ENCODE peak calls at places on chromosomes 3 and 15, in eight cellular contexts. Y is IMR-90, O is H1, U is kidney, L is endothelial cell of umbilical vein, C is fibroblast of lung, G is HepG2, R is K562. M is an unnamed sample.

GRCh38 chr3:66195347-66195783 is 25.4 kb upstream of the SLC25A26 start:
- DNase-seq in Y (peak; percentile 68), O (peak; percentile 73), U (peak; percentile 78), L (peak; percentile 59), C (peak; percentile 72), G (no peak), R (no peak), M (peak; percentile 36)

GRCh38 chr3:123576119-123576518 is 8.7 kb downstream of the HACD2 start:
- DNase-seq in Y (peak; percentile 38), O (no peak), U (no peak), L (peak; percentile 33), C (no peak), G (no peak), R (no peak), M (no peak)

GRCh38 chr3:69161587-69162196 is 39.3 kb upstream of the LMOD3 start:
- DNase-seq in Y (peak; percentile 53), O (no peak), U (no peak), L (peak; percentile 65), C (peak; percentile 71), G (peak; percentile 43), R (peak; percentile 50), M (peak; percentile 30)

GRCh38 chr3:179189764-179190163 is 41.6 kb downstream of the PIK3CA start:
- DNase-seq in Y (peak; percentile 84), O (no peak), U (no peak), L (peak; percentile 45), C (peak; percentile 90), G (no peak), R (no peak), M (no peak)

GRCh38 chr3:183490211-183490601 is 61.8 kb upstream of the MCF2L2 start:
- DNase-seq in Y (no peak), O (peak; percentile 44), U (no peak), L (no peak), C (no peak), G (no peak), R (no peak), M (no peak)

GRCh38 chr15:95032181-95032580 is 800.8 kb downstream of the MCTP2 start:
- DNase-seq in Y (peak; percentile 4), O (no peak), U (no peak), L (no peak), C (no peak), G (no peak), R (no peak), M (no peak)

GRCh38 chr3:190860531-190860930 is 2.0 kb downstream of the GMNC start:
- DNase-seq in Y (no peak), O (no peak), U (no peak), L (no peak), C (no peak), G (no peak), R (no peak), M (no peak)

GRCh38 chr3:196813903-196814302 is 53.8 kb upstream of the SENP5 start:
- DNase-seq in Y (peak; percentile 70), O (no peak), U (no peak), L (peak; percentile 56), C (peak; percentile 20), G (no peak), R (peak; percentile 20), M (no peak)

GRCh38 chr15:69089258-69089657 is 71.2 kb upstream of the GLCE start:
- DNase-seq in Y (no peak), O (no peak), U (no peak), L (no peak), C (no peak), G (no peak), R (no peak), M (no peak)

GRCh38 chr15:39298563-39298962 is 282.3 kb upstream of the THBS1 start:
- DNase-seq in Y (no peak), O (no peak), U (no peak), L (no peak), C (no peak), G (no peak), R (no peak), M (no peak)

GRCh38 chr3:43013743-43014155 is 34.6 kb downstream of the GASK1A start:
- DNase-seq in Y (no peak), O (no peak), U (no peak), L (no peak), C (no peak), G (no peak), R (no peak), M (no peak)

GRCh38 chr3:150407818-150408231 is 273 bp upstream of the TSC22D2 start:
- DNase-seq in Y (peak; percentile 74), O (no peak), U (no peak), L (no peak), C (peak; percentile 84), G (no peak), R (peak; percentile 91), M (peak; percentile 98)

DNA sequence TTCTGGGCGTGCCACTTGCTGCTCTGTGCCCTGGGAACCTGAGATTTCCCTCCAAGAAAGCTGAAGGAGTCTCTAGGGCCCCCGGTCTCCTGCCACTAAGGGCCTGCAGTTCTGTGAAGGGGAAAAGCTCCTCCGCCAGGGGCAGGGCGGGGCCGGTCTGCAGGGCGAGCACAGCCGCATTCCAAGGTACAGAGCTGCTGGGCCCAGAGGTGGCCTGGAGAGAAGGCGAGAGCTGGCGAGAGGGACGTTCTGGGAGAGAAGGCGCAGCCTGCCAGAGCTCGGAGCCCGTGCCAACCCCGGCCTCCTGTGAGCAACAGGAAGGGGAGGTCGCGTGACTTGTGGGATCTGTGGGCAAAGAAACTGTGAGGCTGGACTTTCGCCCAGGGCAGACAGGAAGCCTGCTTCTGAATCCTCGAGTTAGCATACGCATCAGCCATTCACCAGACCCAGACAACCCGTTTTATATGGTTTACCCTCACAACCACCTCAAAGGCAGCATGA is 500.4 kb downstream of the SHQ1 start:
- DNase-seq in Y (no peak), O (peak; percentile 78), U (peak; percentile 94), L (peak; percentile 92), C (peak; percentile 91), G (no peak), R (no peak), M (peak; percentile 54)
- TF ChIP-seq CTCF in Y (no peak), O (peak; percentile 28), U (no peak), L (no peak), C (no peak), G (no peak), R (no peak), M (no peak)

GRCh38 chr3:33664195-33664594 is 53.9 kb downstream of the CLASP2 start:
- DNase-seq in Y (peak; percentile 92), O (no peak), U (no peak), L (peak; percentile 72), C (peak; percentile 94), G (no peak), R (no peak), M (no peak)

GRCh38 chr3:33663042-33663441 is 55.0 kb downstream of the CLASP2 start:
- DNase-seq in Y (no peak), O (no peak), U (no peak), L (no peak), C (no peak), G (no peak), R (no peak), M (no peak)

GRCh38 chr3:33658039-33658438 is 60.0 kb downstream of the CLASP2 start:
- DNase-seq in Y (no peak), O (no peak), U (no peak), L (no peak), C (no peak), G (no peak), R (no peak), M (no peak)

GRCh38 chr3:33658971-33659848 is 58.8 kb downstream of the CLASP2 start:
- DNase-seq in Y (peak; percentile 88), O (no peak), U (peak; percentile 85), L (peak; percentile 89), C (peak; percentile 95), G (peak; percentile 64), R (peak; percentile 69), M (peak; percentile 50)

GRCh38 chr3:33660035-33660434 is 58.0 kb downstream of the CLASP2 start:
- DNase-seq in Y (no peak), O (no peak), U (no peak), L (peak; percentile 4), C (no peak), G (no peak), R (no peak), M (no peak)
- H3K9ac ChIP-seq in Y (peak overlapping the region; percentile 52), O (no peak overlapping the region), U (peak overlapping the region; percentile 31), L (peak overlapping the region; percentile 26), C (no peak overlapping the region), G (peak overlapping the region; percentile 17), R (no peak overlapping the region), M (peak overlapping the region; percentile 69)

GRCh38 chr15:62605292-62605691 is 437.3 kb upstream of the TPM1 start:
- DNase-seq in Y (no peak), O (no peak), U (no peak), L (no peak), C (no peak), G (no peak), R (no peak), M (no peak)
- H3K27ac ChIP-seq in Y (no peak overlapping the region), O (no peak overlapping the region), U (no peak overlapping the region), L (no peak overlapping the region), C (no peak overlapping the region), G (no peak overlapping the region), R (no peak overlapping the region), M (no peak overlapping the region)

GRCh38 chr15:79496838-79497237 is 64.7 kb downstream of the MINAR1 start:
- DNase-seq in Y (no peak), O (no peak), U (no peak), L (no peak), C (no peak), G (no peak), R (no peak), M (no peak)
- TF ChIP-seq CTCF in Y (no peak), O (no peak), U (no peak), L (no peak), C (no peak), G (no peak), R (no peak), M (no peak)

GRCh38 chr3:13234664-13235063 is 161.4 kb upstream of the IQSEC1 start:
- DNase-seq in Y (no peak), O (no peak), U (peak; percentile 41), L (no peak), C (no peak), G (no peak), R (no peak), M (no peak)

GRCh38 chr3:13234155-13234505 is 160.9 kb upstream of the IQSEC1 start:
- DNase-seq in Y (no peak), O (no peak), U (peak; percentile 41), L (no peak), C (no peak), G (no peak), R (no peak), M (no peak)

GRCh38 chr3:13235079-13235478 is 161.8 kb upstream of the IQSEC1 start:
- DNase-seq in Y (no peak), O (no peak), U (peak; percentile 45), L (no peak), C (no peak), G (no peak), R (peak; percentile 80), M (no peak)

GRCh38 chr3:13231781-13232515 is 158.7 kb upstream of the IQSEC1 start:
- DNase-seq in Y (no peak), O (no peak), U (peak; percentile 41), L (no peak), C (no peak), G (no peak), R (no peak), M (no peak)

GRCh38 chr3:13233487-13234154 is 160.4 kb upstream of the IQSEC1 start:
- DNase-seq in Y (no peak), O (no peak), U (peak; percentile 48), L (no peak), C (no peak), G (no peak), R (no peak), M (no peak)
- H3K9ac ChIP-seq in Y (no peak overlapping the region), O (no peak overlapping the region), U (no peak overlapping the region), L (no peak overlapping the region), C (no peak overlapping the region), G (no peak overlapping the region), R (peak overlapping the region; percentile 48), M (no peak overlapping the region)

GRCh38 chr3:10373686-10374261 is 52.9 kb upstream of the SEC13 start:
- DNase-seq in Y (peak; percentile 69), O (no peak), U (no peak), L (no peak), C (peak; percentile 72), G (no peak), R (no peak), M (no peak)
- H3K27ac ChIP-seq in Y (no peak overlapping the region), O (no peak overlapping the region), U (no peak overlapping the region), L (no peak overlapping the region), C (no peak overlapping the region), G (no peak overlapping the region), R (no peak overlapping the region), M (no peak overlapping the region)